ENCODE peak calls at places on chromosomes 3 and 15, in six cellular contexts. One of them, this sample, is unnamed.

GRCh38 chr15:66251065-66251789 is 2.3 kb downstream of the MEGF11 start:
- DNase-seq in gastrocnemius medialis: no peak
- DNase-seq in cardiac fibroblast: no peak
- DNase-seq in fibroblast of pulmonary artery: no peak
- DNase-seq in lower lobe of right lung: no peak
- DNase-seq in Peyer's patch: no peak
- DNase-seq in this sample: no peak

GRCh38 chr3:24069045-24069444 is 124.0 kb downstream of the NR1D2 start:
- DNase-seq in lower lobe of right lung: no peak
- DNase-seq in cardiac fibroblast: no peak
- DNase-seq in fibroblast of pulmonary artery: no peak
- DNase-seq in Peyer's patch: no peak
- DNase-seq in gastrocnemius medialis: peak
- DNase-seq in this sample: no peak

GRCh38 chr15:61503383-61503969 is 274.4 kb upstream of the RORA start:
- DNase-seq in lower lobe of right lung: no peak
- DNase-seq in cardiac fibroblast: no peak
- DNase-seq in gastrocnemius medialis: no peak
- DNase-seq in Peyer's patch: no peak
- DNase-seq in fibroblast of pulmonary artery: no peak
- DNase-seq in this sample: no peak

GRCh38 chr15:31041610-31042009 is 50.2 kb upstream of the MTMR10 start:
- DNase-seq in lower lobe of right lung: no peak
- DNase-seq in Peyer's patch: no peak
- DNase-seq in cardiac fibroblast: no peak
- DNase-seq in fibroblast of pulmonary artery: no peak
- DNase-seq in gastrocnemius medialis: no peak
- DNase-seq in this sample: no peak

GRCh38 chr15:70186152-70186551 is 88.4 kb upstream of the TLE3 start:
- DNase-seq in cardiac fibroblast: peak
- DNase-seq in Peyer's patch: no peak
- DNase-seq in fibroblast of pulmonary artery: peak
- DNase-seq in gastrocnemius medialis: no peak
- DNase-seq in lower lobe of right lung: no peak
- DNase-seq in this sample: no peak

GRCh38 chr3:165210727-165211126 is 14.5 kb upstream of the SLITRK3 start:
- DNase-seq in fibroblast of pulmonary artery: no peak
- DNase-seq in gastrocnemius medialis: no peak
- DNase-seq in Peyer's patch: no peak
- DNase-seq in lower lobe of right lung: no peak
- DNase-seq in cardiac fibroblast: no peak
- DNase-seq in this sample: no peak

GRCh38 chr15:85151861-85152260 is 170.2 kb downstream of the PDE8A start:
- DNase-seq in lower lobe of right lung: no peak
- DNase-seq in cardiac fibroblast: peak
- DNase-seq in gastrocnemius medialis: no peak
- DNase-seq in Peyer's patch: no peak
- DNase-seq in fibroblast of pulmonary artery: peak
- DNase-seq in this sample: no peak

GRCh38 chr3:126541628-126542339 is 16.9 kb downstream of the C3orf22 start:
- DNase-seq in fibroblast of pulmonary artery: no peak
- DNase-seq in lower lobe of right lung: peak
- DNase-seq in cardiac fibroblast: no peak
- DNase-seq in gastrocnemius medialis: peak
- DNase-seq in Peyer's patch: peak
- DNase-seq in this sample: no peak

GRCh38 chr3:17645074-17645698 is 97.2 kb downstream of the TBC1D5 start:
- DNase-seq in Peyer's patch: no peak
- DNase-seq in fibroblast of pulmonary artery: peak
- DNase-seq in lower lobe of right lung: no peak
- DNase-seq in gastrocnemius medialis: no peak
- DNase-seq in cardiac fibroblast: peak
- DNase-seq in this sample: peak

GRCh38 chr3:14523792-14524191 is 16.4 kb downstream of the GRIP2 start:
- DNase-seq in lower lobe of right lung: no peak
- DNase-seq in fibroblast of pulmonary artery: no peak
- DNase-seq in gastrocnemius medialis: peak
- DNase-seq in cardiac fibroblast: peak
- DNase-seq in Peyer's patch: no peak
- DNase-seq in this sample: peak

GRCh38 chr3:73010158-73010557 is 13.5 kb downstream of the PPP4R2 start:
- DNase-seq in cardiac fibroblast: no peak
- DNase-seq in lower lobe of right lung: no peak
- DNase-seq in Peyer's patch: no peak
- DNase-seq in fibroblast of pulmonary artery: no peak
- DNase-seq in gastrocnemius medialis: no peak
- DNase-seq in this sample: no peak

GRCh38 chr15:63016234-63016633 is 26.3 kb upstream of the TPM1 start:
- DNase-seq in Peyer's patch: no peak
- DNase-seq in lower lobe of right lung: no peak
- DNase-seq in gastrocnemius medialis: no peak
- DNase-seq in cardiac fibroblast: no peak
- DNase-seq in fibroblast of pulmonary artery: no peak
- DNase-seq in this sample: no peak

GRCh38 chr15:52733696-52734255 is 54.6 kb upstream of the ATOSA start:
- DNase-seq in fibroblast of pulmonary artery: no peak
- DNase-seq in Peyer's patch: no peak
- DNase-seq in cardiac fibroblast: no peak
- DNase-seq in gastrocnemius medialis: peak
- DNase-seq in lower lobe of right lung: no peak
- DNase-seq in this sample: peak

GRCh38 chr15:85702321-85703230 is 92.1 kb downstream of the KLHL25 start:
- DNase-seq in lower lobe of right lung: no peak
- DNase-seq in fibroblast of pulmonary artery: peak
- DNase-seq in cardiac fibroblast: peak
- DNase-seq in gastrocnemius medialis: no peak
- DNase-seq in Peyer's patch: no peak
- DNase-seq in this sample: peak

GRCh38 chr15:84034831-84035753 is 200.5 kb upstream of the GOLGA6L4 start:
- DNase-seq in lower lobe of right lung: no peak
- DNase-seq in gastrocnemius medialis: no peak
- DNase-seq in fibroblast of pulmonary artery: peak
- DNase-seq in Peyer's patch: no peak
- DNase-seq in cardiac fibroblast: peak
- DNase-seq in this sample: peak
- TF ChIP-seq CTCF in lower lobe of right lung: peak
- TF ChIP-seq CTCF in gastrocnemius medialis: no peak
- TF ChIP-seq CTCF in fibroblast of pulmonary artery: peak
- TF ChIP-seq CTCF in Peyer's patch: no peak
- TF ChIP-seq CTCF in cardiac fibroblast: peak
- TF ChIP-seq CTCF in this sample: peak

GRCh38 chr3:123085293-123085949 is 18.6 kb downstream of the PDIA5 start:
- DNase-seq in fibroblast of pulmonary artery: no peak
- DNase-seq in Peyer's patch: no peak
- DNase-seq in lower lobe of right lung: no peak
- DNase-seq in gastrocnemius medialis: no peak
- DNase-seq in cardiac fibroblast: no peak
- DNase-seq in this sample: no peak
- H3K4me3 ChIP-seq in fibroblast of pulmonary artery: no peak
- H3K4me3 ChIP-seq in Peyer's patch: no peak
- H3K4me3 ChIP-seq in lower lobe of right lung: no peak
- H3K4me3 ChIP-seq in gastrocnemius medialis: no peak
- H3K4me3 ChIP-seq in cardiac fibroblast: no peak
- H3K4me3 ChIP-seq in this sample: no peak

DNA sequence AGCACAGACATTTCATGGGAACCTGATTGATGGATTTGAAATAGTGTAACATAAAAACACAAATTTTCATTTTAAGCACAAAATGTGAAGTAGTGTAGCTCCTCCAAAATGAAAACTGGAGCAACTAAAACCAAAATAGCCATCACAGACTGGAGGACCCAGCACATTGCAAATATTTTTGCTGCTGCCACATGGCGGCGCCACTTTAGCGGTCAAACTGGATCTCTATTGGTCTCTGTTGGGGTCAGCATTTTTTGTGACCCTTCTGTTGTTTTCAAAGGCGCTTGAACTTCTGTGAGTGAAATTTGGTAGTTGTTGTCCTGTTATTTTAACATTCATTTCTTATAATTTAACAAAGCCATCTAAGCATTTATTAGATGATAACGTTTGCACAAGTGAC is 259.9 kb downstream of the IL20RB start:
- DNase-seq in fibroblast of pulmonary artery: no peak
- DNase-seq in lower lobe of right lung: no peak
- DNase-seq in Peyer's patch: no peak
- DNase-seq in cardiac fibroblast: no peak
- DNase-seq in gastrocnemius medialis: no peak
- DNase-seq in this sample: no peak
- TF ChIP-seq CTCF in fibroblast of pulmonary artery: no peak
- TF ChIP-seq CTCF in lower lobe of right lung: no peak
- TF ChIP-seq CTCF in Peyer's patch: no peak
- TF ChIP-seq CTCF in cardiac fibroblast: no peak
- TF ChIP-seq CTCF in gastrocnemius medialis: no peak
- TF ChIP-seq CTCF in this sample: no peak

GRCh38 chr3:65729553-65729952 is 309.2 kb downstream of the MAGI1 start:
- DNase-seq in fibroblast of pulmonary artery: peak
- DNase-seq in cardiac fibroblast: peak
- DNase-seq in lower lobe of right lung: no peak
- DNase-seq in Peyer's patch: no peak
- DNase-seq in gastrocnemius medialis: no peak
- DNase-seq in this sample: peak
- H3K4me3 ChIP-seq in fibroblast of pulmonary artery: no peak
- H3K4me3 ChIP-seq in cardiac fibroblast: no peak
- H3K4me3 ChIP-seq in lower lobe of right lung: no peak
- H3K4me3 ChIP-seq in Peyer's patch: no peak
- H3K4me3 ChIP-seq in gastrocnemius medialis: no peak
- H3K4me3 ChIP-seq in this sample: no peak

GRCh38 chr3:177050466-177051237 is 146.6 kb downstream of the TBL1XR1 start:
- DNase-seq in gastrocnemius medialis: no peak
- DNase-seq in lower lobe of right lung: no peak
- DNase-seq in Peyer's patch: no peak
- DNase-seq in cardiac fibroblast: peak
- DNase-seq in fibroblast of pulmonary artery: peak
- DNase-seq in this sample: peak
- TF ChIP-seq CTCF in gastrocnemius medialis: peak
- TF ChIP-seq CTCF in lower lobe of right lung: peak
- TF ChIP-seq CTCF in Peyer's patch: peak
- TF ChIP-seq CTCF in cardiac fibroblast: peak
- TF ChIP-seq CTCF in fibroblast of pulmonary artery: peak
- TF ChIP-seq CTCF in this sample: peak

GRCh38 chr15:25056484-25057429 is 102.0 kb downstream of the SNRPN start:
- DNase-seq in Peyer's patch: peak
- DNase-seq in fibroblast of pulmonary artery: no peak
- DNase-seq in lower lobe of right lung: no peak
- DNase-seq in cardiac fibroblast: no peak
- DNase-seq in gastrocnemius medialis: no peak
- DNase-seq in this sample: no peak
- H3K4me3 ChIP-seq in Peyer's patch: no peak
- H3K4me3 ChIP-seq in fibroblast of pulmonary artery: no peak
- H3K4me3 ChIP-seq in lower lobe of right lung: no peak
- H3K4me3 ChIP-seq in cardiac fibroblast: no peak
- H3K4me3 ChIP-seq in gastrocnemius medialis: no peak
- H3K4me3 ChIP-seq in this sample: no peak

DNA sequence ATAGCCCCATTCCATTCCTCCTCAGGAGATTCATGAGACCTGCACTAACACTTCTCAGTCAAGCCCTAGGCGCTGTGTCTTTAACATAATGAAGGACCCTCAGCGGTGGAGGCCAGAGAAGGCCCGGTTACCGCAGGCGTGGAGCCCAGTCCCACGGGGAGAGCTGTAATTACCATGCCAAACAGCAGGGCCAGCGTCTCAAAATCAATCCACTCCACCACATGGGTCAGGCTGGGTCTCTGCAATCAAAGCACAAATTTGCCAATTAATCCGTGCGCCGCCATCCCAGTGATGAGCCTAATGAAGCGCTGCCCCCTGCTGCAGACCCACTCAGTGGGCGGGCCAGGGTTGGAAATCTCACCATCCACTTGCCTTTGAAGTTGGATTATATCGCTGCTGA is 109.7 kb downstream of the OCA2 start:
- DNase-seq in cardiac fibroblast: no peak
- DNase-seq in gastrocnemius medialis: no peak
- DNase-seq in lower lobe of right lung: no peak
- DNase-seq in fibroblast of pulmonary artery: no peak
- DNase-seq in Peyer's patch: no peak
- DNase-seq in this sample: no peak
- TF ChIP-seq CTCF in cardiac fibroblast: no peak
- TF ChIP-seq CTCF in gastrocnemius medialis: no peak
- TF ChIP-seq CTCF in lower lobe of right lung: no peak
- TF ChIP-seq CTCF in fibroblast of pulmonary artery: no peak
- TF ChIP-seq CTCF in Peyer's patch: no peak
- TF ChIP-seq CTCF in this sample: no peak

GRCh38 chr15:79967331-79968182 is 3.4 kb downstream of the BCL2A1 start:
- DNase-seq in Peyer's patch: no peak
- DNase-seq in gastrocnemius medialis: no peak
- DNase-seq in lower lobe of right lung: no peak
- DNase-seq in fibroblast of pulmonary artery: no peak
- DNase-seq in cardiac fibroblast: peak
- DNase-seq in this sample: no peak

GRCh38 chr15:79970921-79971434 is at the start of gene BCL2A1:
- DNase-seq in Peyer's patch: no peak
- DNase-seq in lower lobe of right lung: no peak
- DNase-seq in fibroblast of pulmonary artery: peak
- DNase-seq in gastrocnemius medialis: no peak
- DNase-seq in cardiac fibroblast: peak
- DNase-seq in this sample: peak

GRCh38 chr15:79966634-79967330 is 4.2 kb downstream of the BCL2A1 start:
- DNase-seq in fibroblast of pulmonary artery: no peak
- DNase-seq in cardiac fibroblast: no peak
- DNase-seq in gastrocnemius medialis: no peak
- DNase-seq in Peyer's patch: no peak
- DNase-seq in lower lobe of right lung: no peak
- DNase-seq in this sample: no peak

GRCh38 chr15:79965836-79966630 is 5.0 kb downstream of the BCL2A1 start:
- DNase-seq in cardiac fibroblast: peak
- DNase-seq in gastrocnemius medialis: no peak
- DNase-seq in lower lobe of right lung: no peak
- DNase-seq in Peyer's patch: no peak
- DNase-seq in fibroblast of pulmonary artery: no peak
- DNase-seq in this sample: peak

GRCh38 chr15:79969175-79969574 is 1.8 kb downstream of the BCL2A1 start:
- DNase-seq in fibroblast of pulmonary artery: no peak
- DNase-seq in cardiac fibroblast: no peak
- DNase-seq in lower lobe of right lung: no peak
- DNase-seq in gastrocnemius medialis: no peak
- DNase-seq in Peyer's patch: no peak
- DNase-seq in this sample: no peak
- H3K4me3 ChIP-seq in fibroblast of pulmonary artery: no peak
- H3K4me3 ChIP-seq in cardiac fibroblast: no peak
- H3K4me3 ChIP-seq in lower lobe of right lung: peak
- H3K4me3 ChIP-seq in gastrocnemius medialis: no peak
- H3K4me3 ChIP-seq in Peyer's patch: no peak
- H3K4me3 ChIP-seq in this sample: no peak